ENCODE peak calls at places on chromosomes 3 and 15, in five cellular contexts. B is NCI-H510A treated with DMSO at 0.1 percent for 48 hours; M is activated T-cell treated with anti-CD3 and anti-CD28 coated beads, Interleukin-2, amount 50 U/mL, for 72 hours; C is GM13977; V is NCI-H460. G is an unnamed sample.

GRCh38 chr3:141804778-141805639 is 41.8 kb downstream of the GRK7 start:
- DNase-seq in B (no peak), M (no peak), C (no peak), V (no peak), G (no peak)

GRCh38 chr3:196643201-196643749 is 3.8 kb downstream of the NRROS start:
- DNase-seq in B (no peak), M (peak), C (peak), V (no peak), G (peak)

GRCh38 chr3:178967184-178967532 is 104.5 kb downstream of the ZMAT3 start:
- DNase-seq in B (no peak), M (no peak), C (no peak), V (no peak), G (no peak)

GRCh38 chr3:145798691-145799550 is 362.1 kb downstream of the PLOD2 start:
- DNase-seq in B (no peak), M (no peak), C (no peak), V (peak), G (no peak)

GRCh38 chr15:50144342-50145120 is 25.5 kb upstream of the ATP8B4 start:
- DNase-seq in B (peak), M (no peak), C (no peak), V (no peak), G (no peak)

GRCh38 chr3:129992781-129993180 is 18.3 kb downstream of the TRH start:
- DNase-seq in B (no peak), M (no peak), C (no peak), V (no peak), G (no peak)

GRCh38 chr15:85480923-85481322 is 100.5 kb downstream of the AKAP13 start:
- DNase-seq in B (no peak), M (no peak), C (no peak), V (no peak), G (no peak)

GRCh38 chr15:74992619-74993018 is 2.7 kb upstream of the SCAMP5 start:
- DNase-seq in B (no peak), M (no peak), C (no peak), V (no peak), G (no peak)

GRCh38 chr3:14369675-14370669 is 32.4 kb upstream of the SLC6A6 start:
- DNase-seq in B (peak), M (no peak), C (no peak), V (no peak), G (no peak)

GRCh38 chr15:67124911-67125588 is 59.6 kb downstream of the SMAD3 start:
- DNase-seq in B (peak), M (no peak), C (no peak), V (no peak), G (no peak)

GRCh38 chr3:141644931-141645330 is 93.2 kb upstream of the RNF7 start:
- DNase-seq in B (no peak), M (peak), C (peak), V (peak), G (peak)

G was measured in GM13976.